ENCODE peak calls at places on chromosomes 1 and 21, in ten cellular contexts. C, W, N, R, P, I, G, O, B and Z are unnamed samples.
A peak's percentile ranks its signal among the peaks of the same experiment; 100 is the strongest.

GRCh38 chr1:91190996-91191395 is 169.2 kb upstream of the ZNF644 start:
- DNase-seq in B (no peak), N (no peak), I (no peak), G (no peak), P (no peak), O (no peak), R (no peak), C (no peak), W (no peak), Z (no peak)

GRCh38 chr1:147504801-147505303 is 36.4 kb upstream of the BCL9 start:
- DNase-seq in O (no peak), N (no peak), G (no peak), P (no peak), B (peak; percentile 17), I (no peak), W (peak; percentile 46), C (peak; percentile 8), R (no peak), Z (no peak)

GRCh38 chr1:170663441-170664282 is at the start of gene PRRX1:
- DNase-seq in G (no peak), B (no peak), N (no peak), I (no peak), C (peak; percentile 23), R (no peak), O (no peak), W (peak; percentile 64), P (no peak), Z (no peak)

GRCh38 chr21:39852021-39852721 is 15.1 kb upstream of the PCP4 start:
- DNase-seq in I (no peak), W (no peak), N (no peak), P (no peak), G (no peak), B (no peak), R (no peak), C (no peak), O (no peak), Z (no peak)

GRCh38 chr1:207423560-207424292 is 30.4 kb upstream of the CR2 start:
- DNase-seq in N (no peak), C (no peak), P (peak; percentile 49), W (no peak), I (no peak), O (no peak), B (no peak), R (no peak), G (no peak), Z (no peak)

GRCh38 chr1:221783936-221784335 is 42.0 kb upstream of the DUSP10 start:
- DNase-seq in B (no peak), I (no peak), G (no peak), R (no peak), N (no peak), P (no peak), W (no peak), O (no peak), C (no peak), Z (peak; percentile 27)

GRCh38 chr1:91696321-91696720 is 189.6 kb downstream of the TGFBR3 start:
- DNase-seq in B (no peak), G (no peak), I (no peak), O (no peak), W (no peak), N (no peak), R (no peak), C (no peak), P (no peak), Z (no peak)

GRCh38 chr1:165862448-165862847 is 35.0 kb downstream of the UCK2 start:
- DNase-seq in G (no peak), P (no peak), O (no peak), B (no peak), N (peak; percentile 61), I (no peak), W (no peak), R (no peak), C (no peak), Z (no peak)

GRCh38 chr1:3011631-3012510 is 9.4 kb upstream of the ACTRT2 start:
- DNase-seq in G (no peak), P (no peak), R (peak; percentile 11), W (no peak), C (no peak), B (peak; percentile 31), I (no peak), O (no peak), N (no peak), Z (no peak)

GRCh38 chr1:45848714-45849113 is 45.3 kb downstream of the MAST2 start:
- DNase-seq in W (no peak), N (no peak), O (no peak), B (no peak), G (no peak), C (no peak), I (no peak), R (no peak), P (no peak), Z (no peak)

GRCh38 chr1:58060548-58061170 is 485.9 kb downstream of the OMA1 start:
- DNase-seq in W (no peak), N (no peak), I (no peak), C (no peak), B (no peak), P (no peak), R (no peak), G (no peak), O (no peak), Z (no peak)

GRCh38 chr1:951364-951763 is 7.7 kb downstream of the NOC2L start:
- DNase-seq in P (no peak), W (peak; percentile 44), C (no peak), N (no peak), O (no peak), R (no peak), G (no peak), I (no peak), B (no peak), Z (no peak)

GRCh38 chr1:198788561-198789064 is 149.8 kb downstream of the PTPRC start:
- DNase-seq in B (no peak), G (no peak), N (no peak), P (no peak), I (no peak), C (peak; percentile 61), R (no peak), O (no peak), W (no peak), Z (no peak)

GRCh38 chr1:44338136-44338535 is 16.9 kb downstream of the ERI3 start:
- DNase-seq in I (no peak), W (no peak), G (no peak), R (no peak), C (no peak), N (no peak), B (no peak), O (no peak), P (no peak), Z (no peak)

DNA sequence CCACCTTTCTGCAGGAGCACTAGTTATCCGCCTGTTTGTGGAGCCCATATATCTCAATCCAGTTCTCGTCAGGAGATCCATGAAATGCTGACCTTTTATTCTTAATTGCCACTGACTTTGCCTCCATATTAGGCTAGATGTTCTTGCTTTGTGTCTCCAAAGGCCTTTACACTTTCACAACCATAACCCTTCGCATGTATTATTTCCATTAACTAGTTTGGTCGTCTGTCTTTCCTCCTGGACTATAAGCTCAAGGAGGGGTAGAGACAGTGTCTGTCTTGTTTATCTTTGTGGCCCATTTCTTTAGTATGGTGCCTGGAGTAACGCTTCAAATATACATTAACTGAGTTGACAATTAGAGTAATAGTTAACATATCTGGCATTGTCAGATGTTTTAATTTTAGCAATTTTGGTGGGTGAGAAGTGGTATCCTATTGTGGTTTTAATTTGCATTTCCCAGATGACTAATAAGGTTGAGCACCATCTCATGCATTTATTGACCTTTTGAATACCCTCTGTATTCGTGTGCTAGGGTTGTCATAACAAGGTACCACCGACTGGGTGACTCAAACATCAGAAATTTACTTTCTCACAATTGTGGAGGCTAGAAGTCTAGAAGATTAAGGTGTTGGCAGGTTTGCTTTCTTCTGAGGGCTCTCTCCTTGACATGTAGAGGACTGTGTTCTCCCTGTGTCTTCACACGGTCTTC is 21.7 kb upstream of the IL12RB2 start:
- DNase-seq in O (no peak), B (no peak), W (no peak), I (no peak), P (no peak), G (no peak), R (no peak), N (no peak), C (peak; percentile 37), Z (no peak)
- H3K4me3 ChIP-seq in O (no peak overlapping the region), B (no peak overlapping the region), W (no peak overlapping the region), I (no peak overlapping the region), P (no peak overlapping the region), G (no peak overlapping the region), R (no peak overlapping the region), N (no peak overlapping the region), C (no peak overlapping the region), Z (no peak overlapping the region)

GRCh38 chr1:159802060-159802459 is at the start of gene FCRL6:
- DNase-seq in G (no peak), O (no peak), P (no peak), R (no peak), N (no peak), B (no peak), C (no peak), W (no peak), I (no peak), Z (no peak)
- H3K4me3 ChIP-seq in G (no peak within 1 kb of the TSS), O (no peak within 1 kb of the TSS), P (no peak within 1 kb of the TSS), R (no peak within 1 kb of the TSS), N (no peak within 1 kb of the TSS), B (no peak within 1 kb of the TSS), C (no peak within 1 kb of the TSS), W (no peak within 1 kb of the TSS), I (no peak within 1 kb of the TSS), Z (peak within 1 kb of the TSS; percentile 50)

DNA sequence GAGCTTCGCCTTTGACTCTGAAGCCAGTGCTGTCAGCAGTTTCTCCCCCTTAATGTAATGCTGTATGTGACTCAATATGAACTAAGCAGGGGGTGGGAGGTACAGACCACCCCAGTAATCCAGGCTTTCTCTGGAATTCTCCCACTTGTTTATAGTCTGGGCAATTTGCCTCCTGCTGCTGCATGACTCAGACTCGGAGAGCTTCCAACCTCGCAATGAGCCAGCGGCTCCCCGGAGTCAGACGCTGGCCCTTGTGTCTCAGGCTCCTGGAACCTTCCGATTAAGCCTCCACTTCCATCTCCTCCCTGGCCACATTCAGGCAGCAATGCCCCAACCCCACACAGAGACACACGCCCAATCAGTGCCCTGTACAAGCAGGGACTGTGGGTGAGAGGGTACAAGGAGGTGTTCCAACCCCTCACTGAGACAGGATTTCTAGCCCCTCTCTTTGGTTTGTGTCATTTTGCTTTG is 471.7 kb upstream of the VAMP3 start:
- DNase-seq in B (peak; percentile 67), N (peak; percentile 11), P (no peak), O (no peak), W (peak; percentile 99), C (peak; percentile 98), I (no peak), R (peak; percentile 52), G (peak; percentile 71), Z (no peak)
- H3K4me3 ChIP-seq in B (no peak overlapping the region), N (no peak overlapping the region), P (no peak overlapping the region), O (no peak overlapping the region), W (peak overlapping the region; percentile 37), C (no peak overlapping the region), I (no peak overlapping the region), R (no peak overlapping the region), G (no peak overlapping the region), Z (no peak overlapping the region)

GRCh38 chr21:41769106-41769505 is 2.3 kb upstream of the RIPK4 start:
- DNase-seq in G (no peak), O (no peak), W (no peak), R (no peak), P (no peak), C (no peak), N (no peak), B (no peak), I (no peak), Z (no peak)
- H3K4me3 ChIP-seq in G (no peak overlapping the region), O (peak overlapping the region; percentile 40), W (peak overlapping the region; percentile 46), R (peak overlapping the region; percentile 65), P (peak overlapping the region; percentile 49), C (no peak overlapping the region), N (peak overlapping the region; percentile 38), B (no peak overlapping the region), I (no peak overlapping the region), Z (peak overlapping the region; percentile 33)

GRCh38 chr1:38154089-38154470 is 107.5 kb upstream of the POU3F1 start:
- DNase-seq in B (no peak), R (no peak), G (no peak), O (no peak), C (no peak), P (no peak), I (no peak), W (no peak), N (no peak), Z (no peak)
- H3K4me3 ChIP-seq in B (no peak overlapping the region), R (no peak overlapping the region), G (no peak overlapping the region), O (no peak overlapping the region), C (no peak overlapping the region), P (no peak overlapping the region), I (no peak overlapping the region), W (no peak overlapping the region), N (no peak overlapping the region), Z (no peak overlapping the region)